ENCODE peak calls at places on chromosome 16, in four cellular contexts. X, T, D and B are unnamed samples.

GRCh38 chr16:58442547-58442946 is 50.3 kb downstream of the GINS3 start:
- DNase-seq in X (no peak), T (no peak), D (no peak), B (no peak)

GRCh38 chr16:49456763-49457162 is 83.2 kb downstream of the C16orf78 start:
- DNase-seq in X (no peak), T (no peak), D (no peak), B (no peak)

GRCh38 chr16:2008631-2009301 is 855 bp downstream of the ZNF598 start:
- DNase-seq in X (no peak), T (peak; percentile 65), D (peak; percentile 46), B (no peak)

GRCh38 chr16:1493746-1494094 is 560 bp downstream of the TELO2 start:
- DNase-seq in X (peak; percentile 39), T (no peak), D (no peak), B (no peak)

GRCh38 chr16:86092586-86093480 is 193.9 kb downstream of the IRF8 start:
- DNase-seq in X (no peak), T (no peak), D (no peak), B (no peak)

GRCh38 chr16:72425571-72426341 is 253.8 kb upstream of the PMFBP1 start:
- DNase-seq in X (no peak), T (no peak), D (no peak), B (no peak)

GRCh38 chr16:80655751-80656150 is 115.0 kb downstream of the DYNLRB2 start:
- DNase-seq in X (no peak), T (no peak), D (no peak), B (no peak)

GRCh38 chr16:48168089-48168488 is 12.3 kb upstream of the ABCC12 start:
- DNase-seq in X (no peak), T (no peak), D (no peak), B (no peak)

GRCh38 chr16:19382084-19382801 is 35.4 kb upstream of the TMC5 start:
- DNase-seq in X (no peak), T (peak; percentile 75), D (no peak), B (no peak)

GRCh38 chr16:56068314-56068713 is 123.0 kb upstream of the GNAO1 start:
- DNase-seq in X (no peak), T (no peak), D (no peak), B (no peak)

GRCh38 chr16:47204736-47205499 is 61.2 kb upstream of the NETO2 start:
- DNase-seq in X (no peak), T (no peak), D (no peak), B (peak; percentile 5)

GRCh38 chr16:88351521-88352101 is 31.1 kb upstream of the ZNF469 start:
- DNase-seq in X (no peak), T (no peak), D (no peak), B (no peak)
- TF ChIP-seq CTCF in X (no peak), T (no peak), D (no peak), B (no peak)

GRCh38 chr16:10679921-10680320 is 14.8 kb downstream of the TEKT5 start:
- DNase-seq in X (no peak), T (no peak), D (no peak), B (no peak)

GRCh38 chr16:10676284-10676683 is 18.4 kb downstream of the TEKT5 start:
- DNase-seq in X (no peak), T (no peak), D (no peak), B (no peak)

GRCh38 chr16:10675861-10676260 is 18.9 kb downstream of the TEKT5 start:
- DNase-seq in X (no peak), T (no peak), D (no peak), B (no peak)

GRCh38 chr16:10681310-10682308 is 13.1 kb downstream of the TEKT5 start:
- DNase-seq in X (no peak), T (no peak), D (no peak), B (no peak)

GRCh38 chr16:10678655-10679054 is 16.1 kb downstream of the TEKT5 start:
- DNase-seq in X (no peak), T (no peak), D (no peak), B (no peak)
- TF ChIP-seq NR3C1 in X (no peak), T (no peak), D (no peak), B (no peak)

GRCh38 chr16:4271176-4272113 is 1.4 kb downstream of the TFAP4 start:
- DNase-seq in X (peak; percentile 94), T (peak; percentile 91), D (peak; percentile 87), B (peak; percentile 96)
- TF ChIP-seq CTCF in X (no peak), T (peak; percentile 46), D (no peak), B (peak; percentile 16)

GRCh38 chr16:24539850-24540484 is 601 bp downstream of the RBBP6 start:
- DNase-seq in X (no peak), T (no peak), D (no peak), B (peak; percentile 52)
- TF ChIP-seq NR3C1 in X (no peak), T (no peak), D (peak; percentile 28), B (no peak)

DNA sequence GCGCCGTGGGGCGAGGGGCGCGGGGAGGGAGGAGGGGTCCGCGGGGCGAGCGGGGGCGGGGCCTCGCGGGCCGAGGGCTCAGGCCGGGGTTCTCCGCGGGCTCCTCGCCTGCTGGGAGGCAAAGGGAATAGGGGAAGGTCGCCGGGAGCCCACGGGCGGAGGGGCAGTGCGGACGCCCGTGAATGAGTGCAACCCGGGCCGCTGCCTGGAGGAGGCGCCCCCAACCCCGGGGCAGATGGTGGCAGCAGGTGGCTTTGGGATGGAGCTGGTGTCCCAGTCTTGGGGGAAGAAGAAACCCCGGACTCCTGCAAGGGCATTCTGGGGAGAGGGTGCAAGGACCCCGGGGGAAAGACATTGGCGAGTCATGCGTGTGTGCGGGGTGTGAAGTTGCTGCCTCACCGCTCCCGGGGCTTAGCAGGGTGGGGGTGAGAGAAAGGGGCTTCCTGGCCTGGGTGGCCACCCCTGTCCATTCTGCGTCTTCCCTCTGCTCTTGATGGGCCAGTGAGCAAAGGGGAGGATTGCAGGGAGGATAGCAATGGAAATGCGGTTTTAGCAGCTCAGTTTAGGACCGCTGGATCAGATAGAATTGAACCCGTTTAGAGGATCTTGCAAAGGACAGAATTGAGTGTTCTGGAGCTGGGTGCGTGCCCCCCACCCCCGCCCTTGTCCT is 508 bp downstream of the KIAA0513 start:
- DNase-seq in X (no peak), T (no peak), D (no peak), B (no peak)
- TF ChIP-seq CTCF in X (no peak), T (peak; percentile 23), D (peak; percentile 46), B (no peak)

DNA sequence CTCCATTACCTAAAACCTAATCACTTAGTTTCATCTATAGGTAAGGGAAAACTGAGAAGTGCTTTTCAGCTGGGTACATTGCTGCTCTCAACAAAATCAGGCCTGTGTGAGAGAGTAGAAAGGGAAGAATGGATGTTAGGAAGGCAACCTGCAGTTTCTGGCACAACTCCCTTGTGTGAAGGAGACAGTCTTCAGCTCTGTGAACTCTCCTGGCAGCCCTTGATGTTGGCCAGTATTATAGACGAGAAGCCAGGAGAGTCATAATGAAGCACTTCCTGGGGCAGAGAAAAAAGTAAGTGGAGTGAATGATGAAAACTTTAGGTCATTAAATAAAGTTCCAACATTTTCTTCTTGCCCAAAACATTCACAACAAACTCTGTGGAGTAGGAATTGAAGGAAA is 260.1 kb downstream of the IRX3 start:
- DNase-seq in X (no peak), T (no peak), D (no peak), B (no peak)
- TF ChIP-seq NR3C1 in X (no peak), T (no peak), D (no peak), B (no peak)